ENCODE peak calls at places on chromosomes 11 and 22, in seven cellular contexts. A is adrenal gland; J is NCI-H774; U is NCI-H748 treated with DMSO at 0.1 percent for 48 hours; Q is neuronal stem cell; B is stimulated activated CD8-positive, alpha-beta memory T cell treated with anti-CD3 and anti-CD28 coated beads, Interleukin-15, amount 100 ng/mL, for 1 hour; P is hippocampal formation. D is an unnamed sample.

GRCh38 chr22:41998361-41999261 is at the start of gene WBP2NL:
- DNase-seq in A (peak; percentile 90), J (peak; percentile 65), U (peak; percentile 82), Q (no peak), B (peak; percentile 81), P (peak; percentile 78), D (peak; percentile 81)

GRCh38 chr22:36311386-36312085 is 58.6 kb downstream of the APOL1 start:
- DNase-seq in A (no peak), J (no peak), U (no peak), Q (no peak), B (no peak), P (no peak), D (no peak)

GRCh38 chr11:120208777-120209176 is 2.1 kb upstream of the OAF start:
- DNase-seq in A (peak; percentile 94), J (no peak), U (no peak), Q (no peak), B (no peak), P (no peak), D (no peak)

GRCh38 chr11:69874984-69875673 is 55.9 kb upstream of the FGF3 start:
- DNase-seq in A (no peak), J (no peak), U (no peak), Q (no peak), B (no peak), P (no peak), D (no peak)

GRCh38 chr11:21511835-21512440 is 680.9 kb upstream of the ANO5 start:
- DNase-seq in A (peak; percentile 67), J (peak; percentile 77), U (peak; percentile 81), Q (peak; percentile 66), B (no peak), P (peak; percentile 3), D (no peak)

GRCh38 chr11:75439026-75439425 is 6.0 kb upstream of the KLHL35 start:
- DNase-seq in A (no peak), J (no peak), U (no peak), Q (no peak), B (no peak), P (no peak), D (no peak)

GRCh38 chr11:1343391-1344055 is 34.1 kb upstream of the TOLLIP start:
- DNase-seq in A (no peak), J (no peak), U (no peak), Q (no peak), B (no peak), P (no peak), D (no peak)

GRCh38 chr11:46672381-46672839 is 28.0 kb downstream of the ARHGAP1 start:
- DNase-seq in A (no peak), J (no peak), U (no peak), Q (no peak), B (no peak), P (no peak), D (no peak)

GRCh38 chr22:43100223-43100622 is 10.3 kb upstream of the BIK start:
- DNase-seq in A (no peak), J (no peak), U (no peak), Q (no peak), B (no peak), P (no peak), D (no peak)

GRCh38 chr22:48700566-48701295 is 1126.9 kb downstream of the BRD1 start:
- DNase-seq in A (no peak), J (no peak), U (no peak), Q (no peak), B (no peak), P (peak; percentile 51), D (no peak)

GRCh38 chr22:39290248-39290720 is 29.1 kb downstream of the RPL3 start:
- DNase-seq in A (no peak), J (no peak), U (no peak), Q (no peak), B (no peak), P (no peak), D (no peak)

GRCh38 chr11:8309862-8310261 is 46.2 kb upstream of the LMO1 start:
- DNase-seq in A (no peak), J (no peak), U (no peak), Q (no peak), B (no peak), P (no peak), D (no peak)

GRCh38 chr11:92153542-92153941 is 71.1 kb upstream of the FAT3 start:
- DNase-seq in A (no peak), J (no peak), U (no peak), Q (no peak), B (no peak), P (no peak), D (no peak)

GRCh38 chr22:29695129-29695926 is 24.5 kb upstream of the CABP7 start:
- DNase-seq in A (no peak), J (no peak), U (no peak), Q (no peak), B (no peak), P (peak; percentile 68), D (no peak)

GRCh38 chr11:67441731-67442401 is 1.4 kb downstream of the CORO1B start:
- DNase-seq in A (no peak), J (no peak), U (no peak), Q (no peak), B (no peak), P (no peak), D (no peak)

GRCh38 chr11:31487848-31488247 is 21.6 kb downstream of the IMMP1L start:
- DNase-seq in A (no peak), J (no peak), U (peak; percentile 36), Q (peak; percentile 27), B (no peak), P (peak; percentile 1), D (no peak)

GRCh38 chr11:37712246-37712645 is 1114.2 kb upstream of the RAG2 start:
- DNase-seq in A (no peak), J (no peak), U (no peak), Q (peak; percentile 14), B (no peak), P (no peak), D (no peak)

GRCh38 chr11:61507962-61508824 is at the start of gene LRRC10B:
- DNase-seq in A (no peak), J (peak; percentile 76), U (peak; percentile 85), Q (peak; percentile 86), B (no peak), P (no peak), D (no peak)

GRCh38 chr11:78008174-78008573 is 13.7 kb upstream of the INTS4 start:
- DNase-seq in A (no peak), J (no peak), U (no peak), Q (no peak), B (no peak), P (no peak), D (no peak)

GRCh38 chr22:22982616-22983015 is 87.7 kb upstream of the GNAZ start:
- DNase-seq in A (no peak), J (no peak), U (no peak), Q (no peak), B (no peak), P (no peak), D (no peak)

GRCh38 chr11:133515075-133515474 is 17.2 kb downstream of the OPCML start:
- DNase-seq in A (no peak), J (peak; percentile 20), U (peak; percentile 71), Q (no peak), B (no peak), P (no peak), D (no peak)

GRCh38 chr11:131370090-131370751 is at the start of gene NTM:
- DNase-seq in A (peak; percentile 69), J (no peak), U (peak; percentile 31), Q (peak; percentile 27), B (no peak), P (peak; percentile 71), D (no peak)

GRCh38 chr11:35868491-35868890 is 75.4 kb upstream of the LDLRAD3 start:
- DNase-seq in A (no peak), J (no peak), U (no peak), Q (no peak), B (no peak), P (no peak), D (no peak)

GRCh38 chr11:13942908-13943505 is 19.5 kb upstream of the SPON1 start:
- DNase-seq in A (no peak), J (no peak), U (no peak), Q (no peak), B (no peak), P (no peak), D (no peak)

GRCh38 chr11:123690490-123690889 is 36.1 kb upstream of the SCN3B start:
- DNase-seq in A (no peak), J (no peak), U (no peak), Q (no peak), B (no peak), P (no peak), D (no peak)

GRCh38 chr22:17931400-17931825 is 92.9 kb downstream of the MICAL3 start:
- DNase-seq in A (peak; percentile 80), J (no peak), U (no peak), Q (no peak), B (no peak), P (no peak), D (no peak)

GRCh38 chr11:19954899-19955298 is 205.4 kb downstream of the DBX1 start:
- DNase-seq in A (no peak), J (no peak), U (no peak), Q (no peak), B (no peak), P (no peak), D (no peak)

GRCh38 chr11:8786933-8787332 is 104.3 kb downstream of the RPL27A start:
- DNase-seq in A (no peak), J (no peak), U (no peak), Q (no peak), B (no peak), P (no peak), D (no peak)

GRCh38 chr22:28019360-28019759 is 100.3 kb upstream of the PITPNB start:
- DNase-seq in A (peak; percentile 83), J (no peak), U (no peak), Q (no peak), B (no peak), P (no peak), D (no peak)

GRCh38 chr22:23500508-23501208 is 79.4 kb downstream of the IGLL1 start:
- DNase-seq in A (no peak), J (no peak), U (no peak), Q (no peak), B (no peak), P (no peak), D (no peak)

GRCh38 chr11:86919557-86920210 is 35.5 kb downstream of the FZD4 start:
- DNase-seq in A (no peak), J (no peak), U (no peak), Q (peak; percentile 43), B (no peak), P (peak; percentile 21), D (no peak)

GRCh38 chr11:37657645-37658044 is 1059.6 kb upstream of the RAG2 start:
- DNase-seq in A (no peak), J (no peak), U (no peak), Q (no peak), B (no peak), P (no peak), D (no peak)

GRCh38 chr11:86218125-86219081 is 26.1 kb upstream of the EED start:
- DNase-seq in A (peak; percentile 69), J (peak; percentile 67), U (peak; percentile 36), Q (peak; percentile 59), B (peak; percentile 30), P (peak; percentile 66), D (peak; percentile 42)

GRCh38 chr22:17266261-17266971 is 47.2 kb upstream of the ADA2 start:
- DNase-seq in A (no peak), J (no peak), U (peak; percentile 40), Q (peak; percentile 83), B (no peak), P (no peak), D (no peak)

GRCh38 chr11:102753267-102753666 is 27.2 kb downstream of the MMP10 start:
- DNase-seq in A (no peak), J (no peak), U (no peak), Q (no peak), B (no peak), P (no peak), D (no peak)

GRCh38 chr22:36351921-36352774 is 35.6 kb downstream of the MYH9 start:
- DNase-seq in A (no peak), J (no peak), U (no peak), Q (no peak), B (no peak), P (no peak), D (no peak)

GRCh38 chr11:46390331-46391171 is 1.0 kb downstream of the CHRM4 start:
- DNase-seq in A (no peak), J (no peak), U (no peak), Q (no peak), B (no peak), P (no peak), D (no peak)

GRCh38 chr11:82719316-82719715 is 14.3 kb downstream of the FAM181B start:
- DNase-seq in A (no peak), J (no peak), U (no peak), Q (no peak), B (no peak), P (peak; percentile 66), D (no peak)